ENCODE peak calls at places on chromosomes 16 and 17, in four cellular contexts. One of them, this sample, is unnamed.
A peak's percentile ranks its signal among the peaks of the same experiment; 100 is the strongest.

GRCh38 chr16:84700518-84701277 is 898 bp downstream of the USP10 start:
- DNase-seq in foreskin fibroblast: peak; percentile 41
- DNase-seq in heart right ventricle: no peak
- DNase-seq in transverse colon: peak; percentile 44
- DNase-seq in this sample: no peak

GRCh38 chr16:72976747-72977064 is 71.2 kb downstream of the ZFHX3 start:
- DNase-seq in foreskin fibroblast: no peak
- DNase-seq in heart right ventricle: no peak
- DNase-seq in transverse colon: no peak
- DNase-seq in this sample: no peak

GRCh38 chr16:79929260-79929977 is 328.9 kb upstream of the MAF start:
- DNase-seq in foreskin fibroblast: no peak
- DNase-seq in heart right ventricle: no peak
- DNase-seq in transverse colon: no peak
- DNase-seq in this sample: no peak

GRCh38 chr17:5747276-5747675 is 163.0 kb upstream of the NLRP1 start:
- DNase-seq in foreskin fibroblast: no peak
- DNase-seq in heart right ventricle: no peak
- DNase-seq in transverse colon: no peak
- DNase-seq in this sample: no peak

GRCh38 chr17:4530799-4531730 is 24.1 kb downstream of the MYBBP1A start:
- DNase-seq in foreskin fibroblast: no peak
- DNase-seq in heart right ventricle: peak; percentile 56
- DNase-seq in transverse colon: no peak
- DNase-seq in this sample: no peak

GRCh38 chr17:68195667-68196393 is 52.0 kb upstream of the AMZ2 start:
- DNase-seq in foreskin fibroblast: peak; percentile 28
- DNase-seq in heart right ventricle: peak; percentile 33
- DNase-seq in transverse colon: no peak
- DNase-seq in this sample: no peak

GRCh38 chr17:72976971-72977767 is 115.3 kb downstream of the SLC39A11 start:
- DNase-seq in foreskin fibroblast: peak; percentile 93
- DNase-seq in heart right ventricle: peak; percentile 40
- DNase-seq in transverse colon: peak; percentile 23
- DNase-seq in this sample: peak; percentile 57

GRCh38 chr17:78434455-78435329 is 56.2 kb downstream of the PGS1 start:
- DNase-seq in foreskin fibroblast: no peak
- DNase-seq in heart right ventricle: no peak
- DNase-seq in transverse colon: no peak
- DNase-seq in this sample: no peak

GRCh38 chr17:45230787-45231480 is 9.2 kb downstream of the FMNL1 start:
- DNase-seq in foreskin fibroblast: peak; percentile 67
- DNase-seq in heart right ventricle: peak; percentile 78
- DNase-seq in transverse colon: no peak
- DNase-seq in this sample: no peak

GRCh38 chr17:20997711-20998570 is 44.9 kb downstream of the USP22 start:
- DNase-seq in foreskin fibroblast: peak; percentile 17
- DNase-seq in heart right ventricle: no peak
- DNase-seq in transverse colon: no peak
- DNase-seq in this sample: no peak

GRCh38 chr17:360141-360705 is 7.6 kb upstream of the RPH3AL start:
- DNase-seq in foreskin fibroblast: no peak
- DNase-seq in heart right ventricle: no peak
- DNase-seq in transverse colon: no peak
- DNase-seq in this sample: no peak

GRCh38 chr17:6924121-6924676 is 71.7 kb upstream of the ALOX12 start:
- DNase-seq in foreskin fibroblast: no peak
- DNase-seq in heart right ventricle: no peak
- DNase-seq in transverse colon: no peak
- DNase-seq in this sample: no peak

GRCh38 chr17:12512712-12513355 is 152.9 kb upstream of the MYOCD start:
- DNase-seq in foreskin fibroblast: peak; percentile 64
- DNase-seq in heart right ventricle: no peak
- DNase-seq in transverse colon: no peak
- DNase-seq in this sample: no peak

GRCh38 chr16:16080465-16081065 is 131.1 kb downstream of the ABCC1 start:
- DNase-seq in foreskin fibroblast: no peak
- DNase-seq in heart right ventricle: no peak
- DNase-seq in transverse colon: no peak
- DNase-seq in this sample: no peak

GRCh38 chr17:66964083-66964771 is at the start of gene CACNG4:
- DNase-seq in foreskin fibroblast: no peak
- DNase-seq in heart right ventricle: no peak
- DNase-seq in transverse colon: no peak
- DNase-seq in this sample: no peak

GRCh38 chr16:65808735-65809134 is 557.8 kb upstream of the CDH5 start:
- DNase-seq in foreskin fibroblast: no peak
- DNase-seq in heart right ventricle: no peak
- DNase-seq in transverse colon: no peak
- DNase-seq in this sample: no peak

GRCh38 chr17:51056813-51057510 is 63.7 kb downstream of the SPAG9 start:
- DNase-seq in foreskin fibroblast: peak; percentile 87
- DNase-seq in heart right ventricle: no peak
- DNase-seq in transverse colon: no peak
- DNase-seq in this sample: peak; percentile 94

GRCh38 chr17:49494937-49495841 is at the start of gene NGFR:
- DNase-seq in foreskin fibroblast: peak; percentile 59
- DNase-seq in heart right ventricle: peak; percentile 64
- DNase-seq in transverse colon: peak; percentile 33
- DNase-seq in this sample: no peak

GRCh38 chr16:85019659-85020245 is 7.8 kb upstream of the KIAA0513 start:
- DNase-seq in foreskin fibroblast: no peak
- DNase-seq in heart right ventricle: peak; percentile 47
- DNase-seq in transverse colon: peak; percentile 79
- DNase-seq in this sample: no peak

GRCh38 chr16:50842013-50842505 is 100.2 kb downstream of the CYLD start:
- DNase-seq in foreskin fibroblast: no peak
- DNase-seq in heart right ventricle: no peak
- DNase-seq in transverse colon: no peak
- DNase-seq in this sample: no peak

GRCh38 chr17:17783825-17784598 is 52.8 kb downstream of the SREBF1 start:
- DNase-seq in foreskin fibroblast: peak; percentile 56
- DNase-seq in heart right ventricle: peak; percentile 67
- DNase-seq in transverse colon: peak; percentile 38
- DNase-seq in this sample: no peak

GRCh38 chr17:2876467-2876866 is 80.2 kb downstream of the RAP1GAP2 start:
- DNase-seq in foreskin fibroblast: no peak
- DNase-seq in heart right ventricle: no peak
- DNase-seq in transverse colon: no peak
- DNase-seq in this sample: no peak

GRCh38 chr16:30931068-30931655 is 7.8 kb downstream of the FBXL19 start:
- DNase-seq in foreskin fibroblast: no peak
- DNase-seq in heart right ventricle: no peak
- DNase-seq in transverse colon: no peak
- DNase-seq in this sample: no peak

GRCh38 chr17:37792787-37793186 is 47.9 kb upstream of the HNF1B start:
- DNase-seq in foreskin fibroblast: peak; percentile 36
- DNase-seq in heart right ventricle: no peak
- DNase-seq in transverse colon: no peak
- DNase-seq in this sample: no peak

GRCh38 chr17:56593741-56594527 is 435 bp downstream of the NOG start:
- DNase-seq in foreskin fibroblast: peak; percentile 84
- DNase-seq in heart right ventricle: peak; percentile 64
- DNase-seq in transverse colon: peak; percentile 16
- DNase-seq in this sample: peak; percentile 11

GRCh38 chr17:6636105-6636504 is 4.4 kb downstream of the KIAA0753 start:
- DNase-seq in foreskin fibroblast: no peak
- DNase-seq in heart right ventricle: no peak
- DNase-seq in transverse colon: no peak
- DNase-seq in this sample: no peak

GRCh38 chr17:66548158-66548557 is 245.7 kb downstream of the PRKCA start:
- DNase-seq in foreskin fibroblast: peak; percentile 75
- DNase-seq in heart right ventricle: no peak
- DNase-seq in transverse colon: no peak
- DNase-seq in this sample: no peak

GRCh38 chr17:57107498-57108101 is 22.6 kb downstream of the AKAP1 start:
- DNase-seq in foreskin fibroblast: peak; percentile 45
- DNase-seq in heart right ventricle: no peak
- DNase-seq in transverse colon: peak; percentile 76
- DNase-seq in this sample: no peak

GRCh38 chr17:19996086-19996485 is 13.1 kb upstream of the SPECC1 start:
- DNase-seq in foreskin fibroblast: no peak
- DNase-seq in heart right ventricle: no peak
- DNase-seq in transverse colon: no peak
- DNase-seq in this sample: no peak

GRCh38 chr17:8151120-8151640 is 1.0 kb downstream of the PER1 start:
- DNase-seq in foreskin fibroblast: peak; percentile 97
- DNase-seq in heart right ventricle: peak; percentile 94
- DNase-seq in transverse colon: peak; percentile 92
- DNase-seq in this sample: peak; percentile 57

GRCh38 chr16:7185689-7186088 is 147.0 kb upstream of the RBFOX1 start:
- DNase-seq in foreskin fibroblast: no peak
- DNase-seq in heart right ventricle: no peak
- DNase-seq in transverse colon: no peak
- DNase-seq in this sample: no peak

GRCh38 chr17:67542219-67543114 is 165.4 kb downstream of the PITPNC1 start:
- DNase-seq in foreskin fibroblast: no peak
- DNase-seq in heart right ventricle: no peak
- DNase-seq in transverse colon: no peak
- DNase-seq in this sample: no peak

GRCh38 chr17:64163468-64163867 is 33.5 kb upstream of the ERN1 start:
- DNase-seq in foreskin fibroblast: no peak
- DNase-seq in heart right ventricle: no peak
- DNase-seq in transverse colon: no peak
- DNase-seq in this sample: no peak

GRCh38 chr16:88904676-88905365 is 38.4 kb upstream of the PABPN1L start:
- DNase-seq in foreskin fibroblast: no peak
- DNase-seq in heart right ventricle: no peak
- DNase-seq in transverse colon: no peak
- DNase-seq in this sample: no peak

GRCh38 chr17:77280304-77280910 is 139.6 kb downstream of the SEC14L1 start:
- DNase-seq in foreskin fibroblast: peak; percentile 70
- DNase-seq in heart right ventricle: no peak
- DNase-seq in transverse colon: peak; percentile 65
- DNase-seq in this sample: peak; percentile 47

GRCh38 chr16:13923703-13924298 is 3.8 kb downstream of the ERCC4 start:
- DNase-seq in foreskin fibroblast: peak; percentile 67
- DNase-seq in heart right ventricle: no peak
- DNase-seq in transverse colon: no peak
- DNase-seq in this sample: no peak

GRCh38 chr17:9342225-9342624 is 233.4 kb downstream of the STX8 start:
- DNase-seq in foreskin fibroblast: no peak
- DNase-seq in heart right ventricle: no peak
- DNase-seq in transverse colon: no peak
- DNase-seq in this sample: no peak
- TF ChIP-seq CTCF in foreskin fibroblast: no peak
- TF ChIP-seq CTCF in heart right ventricle: no peak
- TF ChIP-seq CTCF in transverse colon: no peak
- TF ChIP-seq CTCF in this sample: no peak

GRCh38 chr17:11241611-11242226 is 706 bp downstream of the SHISA6 start:
- DNase-seq in foreskin fibroblast: no peak
- DNase-seq in heart right ventricle: no peak
- DNase-seq in transverse colon: peak; percentile 33
- DNase-seq in this sample: no peak
- H3K4me3 ChIP-seq in foreskin fibroblast: no peak overlapping the region
- H3K4me3 ChIP-seq in heart right ventricle: no peak overlapping the region
- H3K4me3 ChIP-seq in transverse colon: peak overlapping the region; percentile 19
- H3K4me3 ChIP-seq in this sample: no peak overlapping the region

DNA sequence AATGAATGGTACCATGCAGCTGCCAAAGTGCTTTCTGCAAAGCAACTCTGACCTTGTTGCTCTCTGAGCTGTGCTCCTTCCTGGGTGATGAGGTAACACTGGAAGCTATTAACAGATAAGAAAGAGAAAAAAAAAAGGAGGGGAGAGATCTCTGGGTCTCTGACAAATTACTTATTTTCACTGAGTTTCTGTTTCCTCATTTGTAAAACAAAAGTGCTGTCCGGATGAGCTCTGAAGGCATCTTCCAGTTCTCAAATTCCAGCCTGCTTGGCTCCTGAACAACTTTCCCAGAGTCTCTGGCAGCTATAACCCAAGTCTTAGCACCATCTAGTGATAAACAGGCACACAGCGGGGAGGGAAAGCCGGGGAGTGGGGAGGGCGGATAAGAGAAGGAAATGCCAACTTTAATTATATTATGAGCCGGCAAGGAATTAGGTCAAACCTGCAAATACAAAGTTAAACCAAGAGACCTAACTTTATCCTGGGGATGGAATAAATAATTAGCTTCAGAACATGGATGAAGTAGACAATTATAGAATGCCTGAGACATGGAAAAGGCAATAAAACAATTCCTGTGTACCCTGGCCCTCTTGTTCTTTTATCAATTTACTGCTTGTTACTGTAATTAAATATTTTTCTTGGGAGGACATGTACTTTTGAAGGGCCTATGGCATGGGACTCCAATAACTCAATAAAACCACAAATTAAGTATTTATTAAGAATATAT is 61.3 kb upstream of the KIFC3 start:
- DNase-seq in foreskin fibroblast: peak; percentile 85
- DNase-seq in heart right ventricle: peak; percentile 41
- DNase-seq in transverse colon: peak; percentile 59
- DNase-seq in this sample: peak; percentile 63
- TF ChIP-seq CTCF in foreskin fibroblast: peak; percentile 85
- TF ChIP-seq CTCF in heart right ventricle: peak; percentile 55
- TF ChIP-seq CTCF in transverse colon: peak; percentile 39
- TF ChIP-seq CTCF in this sample: peak; percentile 78

GRCh38 chr16:2508722-2509400 is 4.9 kb upstream of the ATP6V0C start:
- DNase-seq in foreskin fibroblast: no peak
- DNase-seq in heart right ventricle: no peak
- DNase-seq in transverse colon: no peak
- DNase-seq in this sample: no peak

GRCh38 chr16:2513405-2514332 is at the start of gene ATP6V0C:
- DNase-seq in foreskin fibroblast: peak; percentile 94
- DNase-seq in heart right ventricle: peak; percentile 94
- DNase-seq in transverse colon: peak; percentile 96
- DNase-seq in this sample: no peak

GRCh38 chr16:2511996-2512919 is 1.5 kb upstream of the ATP6V0C start:
- DNase-seq in foreskin fibroblast: no peak
- DNase-seq in heart right ventricle: no peak
- DNase-seq in transverse colon: no peak
- DNase-seq in this sample: no peak

GRCh38 chr16:2512920-2513404 is 790 bp upstream of the ATP6V0C start:
- DNase-seq in foreskin fibroblast: no peak
- DNase-seq in heart right ventricle: no peak
- DNase-seq in transverse colon: no peak
- DNase-seq in this sample: no peak

DNA sequence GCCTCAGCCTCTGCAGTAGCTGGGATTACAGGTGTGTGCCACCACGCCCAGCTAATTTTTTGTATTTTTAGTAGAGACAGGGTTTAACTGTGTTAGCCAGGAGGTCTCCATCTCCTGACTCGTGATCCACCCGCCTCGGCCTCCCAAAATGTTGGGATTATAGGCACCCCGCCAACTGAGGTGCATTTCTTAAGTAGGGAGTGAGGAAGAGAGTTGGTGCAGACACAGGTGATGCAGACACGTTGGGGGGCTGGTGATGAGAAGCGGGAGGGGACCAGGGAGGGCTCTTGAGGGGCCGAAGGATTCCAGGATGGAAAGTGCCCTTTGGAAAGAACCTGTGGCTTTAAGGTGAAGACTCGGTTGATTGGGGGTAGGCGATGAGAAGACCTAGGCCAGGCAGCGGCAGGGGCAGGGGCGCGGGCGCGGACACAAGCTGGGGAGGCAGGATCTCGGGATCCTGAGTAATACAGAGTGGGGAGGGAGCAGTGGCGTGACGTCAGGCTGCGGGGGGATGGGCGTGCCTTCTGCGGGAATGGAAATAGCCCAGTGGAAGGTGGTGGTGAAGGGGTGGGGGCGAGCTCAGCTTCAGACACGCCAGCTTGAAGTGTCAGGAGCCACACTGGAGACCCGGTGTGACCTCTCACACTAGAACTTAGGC is 2.5 kb upstream of the ATP6V0C start:
- DNase-seq in foreskin fibroblast: peak; percentile 86
- DNase-seq in heart right ventricle: peak; percentile 70
- DNase-seq in transverse colon: peak; percentile 71
- DNase-seq in this sample: no peak
- H3K4me3 ChIP-seq in foreskin fibroblast: no peak overlapping the region
- H3K4me3 ChIP-seq in heart right ventricle: no peak overlapping the region
- H3K4me3 ChIP-seq in transverse colon: no peak overlapping the region
- H3K4me3 ChIP-seq in this sample: no peak overlapping the region

This sample was measured in AG09309.